ENCODE peak calls at places on chromosomes 6 and 20, in four cellular contexts. One of them, this sample, is unnamed.
A peak's percentile ranks its signal among the peaks of the same experiment; 100 is the strongest.

GRCh38 chr20:14446446-14446845 is 109.0 kb upstream of the FLRT3 start:
- DNase-seq in HEK293T: no peak
- DNase-seq in K562: no peak
- DNase-seq in GM12878: no peak
- DNase-seq in this sample: no peak

GRCh38 chr6:138999949-139000725 is 12.1 kb upstream of the REPS1 start:
- DNase-seq in GM12878: no peak
- DNase-seq in HEK293T: no peak
- DNase-seq in K562: no peak
- DNase-seq in this sample: no peak

GRCh38 chr6:38193486-38194281 is 374.2 kb downstream of the ZFAND3 start:
- DNase-seq in K562: no peak
- DNase-seq in HEK293T: no peak
- DNase-seq in GM12878: no peak
- DNase-seq in this sample: no peak

GRCh38 chr6:90463359-90463758 is 123.5 kb downstream of the MAP3K7 start:
- DNase-seq in GM12878: no peak
- DNase-seq in K562: no peak
- DNase-seq in HEK293T: no peak
- DNase-seq in this sample: no peak

GRCh38 chr6:106773482-106773881 is 144.1 kb downstream of the QRSL1 start:
- DNase-seq in GM12878: no peak
- DNase-seq in HEK293T: no peak
- DNase-seq in K562: no peak
- DNase-seq in this sample: no peak

GRCh38 chr20:59299961-59300340 is 460 bp upstream of the EDN3 start:
- DNase-seq in GM12878: no peak
- DNase-seq in K562: no peak
- DNase-seq in HEK293T: no peak
- DNase-seq in this sample: no peak

GRCh38 chr6:163741342-163741741 is 326.8 kb downstream of the QKI start:
- DNase-seq in GM12878: no peak
- DNase-seq in K562: no peak
- DNase-seq in HEK293T: no peak
- DNase-seq in this sample: no peak

GRCh38 chr20:45629496-45630100 is at the start of gene WFDC10A:
- DNase-seq in K562: peak; percentile 67
- DNase-seq in GM12878: no peak
- DNase-seq in HEK293T: peak; percentile 77
- DNase-seq in this sample: peak; percentile 38

GRCh38 chr20:19256085-19256484 is 43.6 kb downstream of the SLC24A3 start:
- DNase-seq in HEK293T: no peak
- DNase-seq in K562: no peak
- DNase-seq in GM12878: no peak
- DNase-seq in this sample: no peak

GRCh38 chr6:63759605-63760004 is 124.0 kb downstream of the PHF3 start:
- DNase-seq in GM12878: no peak
- DNase-seq in HEK293T: no peak
- DNase-seq in K562: no peak
- DNase-seq in this sample: no peak

GRCh38 chr20:21146242-21146641 is 20.4 kb downstream of the KIZ start:
- DNase-seq in HEK293T: no peak
- DNase-seq in GM12878: no peak
- DNase-seq in K562: peak; percentile 20
- DNase-seq in this sample: no peak
- TF ChIP-seq TARDBP in HEK293T: no peak
- TF ChIP-seq TARDBP in GM12878: no peak
- TF ChIP-seq TARDBP in K562: no peak
- TF ChIP-seq TARDBP in this sample: no peak

DNA sequence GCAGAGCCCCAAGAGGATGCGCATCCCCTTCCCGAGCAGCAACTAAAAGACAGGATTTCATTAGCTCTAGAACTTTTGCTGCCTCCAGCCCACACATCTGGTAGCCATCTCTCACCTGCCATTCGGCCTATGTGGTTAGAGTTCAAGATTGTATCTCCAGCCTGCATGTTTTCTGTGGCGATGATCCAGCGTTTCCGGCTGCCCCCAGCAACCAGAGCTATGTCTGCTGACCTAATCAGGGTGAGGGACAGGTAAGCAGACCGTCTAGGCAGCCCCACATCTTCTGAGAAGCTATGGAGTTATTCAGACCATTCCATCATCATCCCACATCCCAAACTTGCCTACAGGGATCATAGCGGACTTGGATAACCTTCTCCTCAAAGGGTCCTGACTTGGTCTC is 2.3 kb upstream of the CUL7 start:
- DNase-seq in K562: no peak
- DNase-seq in HEK293T: no peak
- DNase-seq in GM12878: no peak
- DNase-seq in this sample: no peak
- TF ChIP-seq TARDBP in K562: no peak
- TF ChIP-seq TARDBP in HEK293T: no peak
- TF ChIP-seq TARDBP in GM12878: no peak
- TF ChIP-seq TARDBP in this sample: no peak

GRCh38 chr6:148240866-148241477 is 101.7 kb upstream of the SASH1 start:
- DNase-seq in GM12878: no peak
- DNase-seq in K562: no peak
- DNase-seq in HEK293T: no peak
- DNase-seq in this sample: no peak
- TF ChIP-seq TARDBP in GM12878: no peak
- TF ChIP-seq TARDBP in K562: no peak
- TF ChIP-seq TARDBP in HEK293T: no peak
- TF ChIP-seq TARDBP in this sample: no peak

DNA sequence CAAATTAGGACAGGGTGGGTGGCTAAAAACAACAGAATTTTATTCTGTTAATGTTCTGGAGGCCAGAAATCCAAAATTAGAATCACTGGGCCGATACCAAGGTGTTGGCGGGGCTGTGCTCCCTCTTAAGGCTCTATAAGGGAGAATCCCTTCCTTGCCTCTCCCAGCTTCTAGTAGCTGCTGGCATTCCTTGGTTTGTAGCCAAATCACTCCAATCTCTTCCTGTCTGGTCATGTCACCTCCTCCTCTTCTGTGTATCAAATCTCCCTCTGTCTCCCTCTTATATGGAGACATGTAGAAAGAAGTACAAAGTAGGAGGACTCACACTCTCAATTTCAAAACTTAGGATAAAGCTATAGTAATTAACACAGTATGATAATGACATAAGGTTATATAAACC is 102.9 kb upstream of the SIRPA start:
- DNase-seq in GM12878: no peak
- DNase-seq in HEK293T: no peak
- DNase-seq in K562: no peak
- DNase-seq in this sample: no peak
- TF ChIP-seq TARDBP in GM12878: no peak
- TF ChIP-seq TARDBP in HEK293T: no peak
- TF ChIP-seq TARDBP in K562: no peak
- TF ChIP-seq TARDBP in this sample: no peak

DNA sequence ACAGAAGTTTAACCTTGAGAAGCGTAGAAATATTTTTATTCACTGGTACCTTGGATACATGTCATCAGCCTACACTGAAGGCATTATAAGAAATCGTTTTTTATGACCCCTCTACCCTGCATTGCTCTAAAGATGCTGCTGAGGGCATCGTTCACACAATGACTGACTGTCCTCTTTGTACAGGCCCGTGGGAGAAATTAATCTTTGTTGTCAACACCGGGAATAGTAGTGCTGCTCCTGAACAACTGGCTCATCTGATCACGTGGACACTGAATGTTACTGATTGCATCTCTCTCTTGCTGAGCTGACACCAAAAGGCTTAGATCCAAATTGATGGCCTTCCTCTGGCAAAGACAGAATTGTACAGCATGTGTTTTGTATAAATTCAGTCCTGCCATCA is 157.1 kb upstream of the SMLR1 start:
- DNase-seq in HEK293T: peak; percentile 12
- DNase-seq in K562: no peak
- DNase-seq in GM12878: no peak
- DNase-seq in this sample: peak; percentile 13
- TF ChIP-seq TARDBP in HEK293T: no peak
- TF ChIP-seq TARDBP in K562: no peak
- TF ChIP-seq TARDBP in GM12878: no peak
- TF ChIP-seq TARDBP in this sample: no peak

GRCh38 chr20:3072530-3073250 is 1.3 kb downstream of the OXT start:
- DNase-seq in HEK293T: no peak
- DNase-seq in K562: no peak
- DNase-seq in GM12878: no peak
- DNase-seq in this sample: no peak

GRCh38 chr20:3068986-3069900 is 2.2 kb upstream of the OXT start:
- DNase-seq in GM12878: no peak
- DNase-seq in K562: peak; percentile 11
- DNase-seq in HEK293T: no peak
- DNase-seq in this sample: peak; percentile 55

GRCh38 chr20:3071266-3071609 is 182 bp upstream of the OXT start:
- DNase-seq in HEK293T: no peak
- DNase-seq in GM12878: no peak
- DNase-seq in K562: peak; percentile 1
- DNase-seq in this sample: no peak

GRCh38 chr20:3074812-3075211 is 3.4 kb downstream of the OXT start:
- DNase-seq in HEK293T: no peak
- DNase-seq in GM12878: no peak
- DNase-seq in K562: no peak
- DNase-seq in this sample: no peak

GRCh38 chr20:3071610-3072529 is at the start of gene OXT:
- DNase-seq in GM12878: no peak
- DNase-seq in HEK293T: no peak
- DNase-seq in K562: peak; percentile 1
- DNase-seq in this sample: no peak
- TF ChIP-seq TARDBP in GM12878: no peak
- TF ChIP-seq TARDBP in HEK293T: no peak
- TF ChIP-seq TARDBP in K562: no peak
- TF ChIP-seq TARDBP in this sample: no peak

This sample was measured in HepG2.